ENCODE peak calls at places on chromosomes 11 and 22, in five cellular contexts. Y is H7, J is NCI-H1436, L is HEK293T, B is HT1080. T is an unnamed sample.

GRCh38 chr11:42329930-42330555 is 870.6 kb upstream of the LRRC4C start:
- DNase-seq in Y (no peak), J (no peak), L (no peak), B (no peak), T (peak)

GRCh38 chr11:16603245-16603644 is 135.2 kb upstream of the C11orf58 start:
- DNase-seq in Y (peak), J (no peak), L (peak), B (no peak), T (no peak)

GRCh38 chr22:43136255-43136654 is 6.9 kb downstream of the MCAT start:
- DNase-seq in Y (peak), J (no peak), L (peak), B (no peak), T (no peak)

GRCh38 chr11:65227879-65228278 is 33.9 kb upstream of the POLA2 start:
- DNase-seq in Y (no peak), J (no peak), L (no peak), B (no peak), T (no peak)

GRCh38 chr22:36885474-36885873 is 24.7 kb downstream of the NCF4 start:
- DNase-seq in Y (peak), J (no peak), L (no peak), B (no peak), T (no peak)

GRCh38 chr11:64876835-64877341 is 1.5 kb downstream of the EHD1 start:
- DNase-seq in Y (no peak), J (no peak), L (no peak), B (no peak), T (no peak)

GRCh38 chr11:1842149-1843097 is 3.6 kb downstream of the TNNI2 start:
- DNase-seq in Y (no peak), J (no peak), L (no peak), B (no peak), T (no peak)

GRCh38 chr11:70825893-70826540 is 426.4 kb downstream of the SHANK2 start:
- DNase-seq in Y (peak), J (no peak), L (no peak), B (no peak), T (no peak)

GRCh38 chr22:44891791-44892190 is 118.0 kb downstream of the PHF21B start:
- DNase-seq in Y (peak), J (no peak), L (no peak), B (no peak), T (no peak)

GRCh38 chr22:20524004-20524481 is 16.6 kb downstream of the MED15 start:
- DNase-seq in Y (peak), J (no peak), L (peak), B (peak), T (peak)

GRCh38 chr11:77374108-77374507 is 72.6 kb upstream of the GDPD4 start:
- DNase-seq in Y (no peak), J (no peak), L (no peak), B (peak), T (no peak)

GRCh38 chr11:108592591-108593213 is 866 bp downstream of the EXPH5 start:
- DNase-seq in Y (no peak), J (peak), L (peak), B (no peak), T (no peak)

GRCh38 chr11:117073539-117073938 is 24.7 kb downstream of the SIK3 start:
- DNase-seq in Y (no peak), J (no peak), L (no peak), B (no peak), T (peak)

GRCh38 chr11:87173185-87174039 is 135.7 kb downstream of the TMEM135 start:
- DNase-seq in Y (no peak), J (peak), L (peak), B (peak), T (peak)

GRCh38 chr22:20268289-20268349 is at the start of gene RTN4R:
- DNase-seq in Y (no peak), J (no peak), L (no peak), B (no peak), T (no peak)

GRCh38 chr11:65500262-65501004 is 1.6 kb downstream of the MALAT1 start:
- DNase-seq in Y (no peak), J (no peak), L (no peak), B (peak), T (peak)

GRCh38 chr22:34004058-34004457 is 83.8 kb upstream of the LARGE1 start:
- DNase-seq in Y (no peak), J (no peak), L (no peak), B (no peak), T (no peak)

GRCh38 chr11:36266767-36267166 is 22.5 kb downstream of the COMMD9 start:
- DNase-seq in Y (no peak), J (no peak), L (no peak), B (no peak), T (no peak)

GRCh38 chr22:49983148-49984042 is 22.8 kb downstream of the PIM3 start:
- DNase-seq in Y (peak), J (no peak), L (no peak), B (no peak), T (no peak)

GRCh38 chr11:45847908-45848316 is 637 bp downstream of the CRY2 start:
- DNase-seq in Y (peak), J (peak), L (peak), B (peak), T (peak)

GRCh38 chr22:32918741-32919140 is 117.2 kb downstream of the TIMP3 start:
- DNase-seq in Y (no peak), J (no peak), L (no peak), B (no peak), T (no peak)

GRCh38 chr11:130719516-130719915 is 196.8 kb downstream of the SNX19 start:
- DNase-seq in Y (no peak), J (no peak), L (no peak), B (no peak), T (no peak)

GRCh38 chr22:17130199-17130598 is 9.0 kb upstream of the TMEM121B start:
- DNase-seq in Y (no peak), J (no peak), L (no peak), B (peak), T (no peak)

GRCh38 chr11:18790820-18791174 is 801 bp downstream of the PTPN5 start:
- DNase-seq in Y (no peak), J (no peak), L (no peak), B (no peak), T (no peak)

T was measured in bronchial epithelial cell.